ENCODE peak calls at places on chromosome 9, in four cellular contexts. One of them, this sample, is unnamed.

GRCh38 chr9:112856200-112856599 is 34.5 kb downstream of the SLC46A2 start:
- DNase-seq in BE2C: no peak
- DNase-seq in upper lobe of left lung: peak; percentile 25
- DNase-seq in breast epithelium: no peak
- DNase-seq in this sample: no peak

GRCh38 chr9:111969622-111970021 is 73.0 kb downstream of the UGCG start:
- DNase-seq in breast epithelium: no peak
- DNase-seq in upper lobe of left lung: no peak
- DNase-seq in BE2C: no peak
- DNase-seq in this sample: no peak

GRCh38 chr9:32581512-32582143 is 8.7 kb upstream of the NDUFB6 start:
- DNase-seq in upper lobe of left lung: no peak
- DNase-seq in breast epithelium: no peak
- DNase-seq in BE2C: peak; percentile 29
- DNase-seq in this sample: no peak

GRCh38 chr9:9919174-9919573 is 693.6 kb downstream of the PTPRD start:
- DNase-seq in upper lobe of left lung: no peak
- DNase-seq in BE2C: no peak
- DNase-seq in breast epithelium: no peak
- DNase-seq in this sample: no peak

GRCh38 chr9:133371261-133371711 is 4.6 kb downstream of the SURF4 start:
- DNase-seq in BE2C: no peak
- DNase-seq in upper lobe of left lung: no peak
- DNase-seq in breast epithelium: no peak
- DNase-seq in this sample: no peak

GRCh38 chr9:63816742-63817621 is 1468.0 kb downstream of the FOXD4L5 start:
- DNase-seq in upper lobe of left lung: peak; percentile 91
- DNase-seq in breast epithelium: peak; percentile 90
- DNase-seq in BE2C: peak; percentile 87
- DNase-seq in this sample: peak; percentile 81

GRCh38 chr9:72207278-72207677 is 58.0 kb downstream of the GDA start:
- DNase-seq in breast epithelium: no peak
- DNase-seq in BE2C: no peak
- DNase-seq in upper lobe of left lung: no peak
- DNase-seq in this sample: no peak

GRCh38 chr9:109319631-109320233 is 1.1 kb downstream of the EPB41L4B start:
- DNase-seq in breast epithelium: no peak
- DNase-seq in upper lobe of left lung: peak; percentile 68
- DNase-seq in BE2C: peak; percentile 12
- DNase-seq in this sample: no peak

GRCh38 chr9:96135071-96135825 is 166.7 kb downstream of the HSD17B3 start:
- DNase-seq in upper lobe of left lung: no peak
- DNase-seq in BE2C: no peak
- DNase-seq in breast epithelium: no peak
- DNase-seq in this sample: no peak

GRCh38 chr9:72509635-72510034 is 11.8 kb upstream of the TMC1 start:
- DNase-seq in upper lobe of left lung: no peak
- DNase-seq in BE2C: no peak
- DNase-seq in breast epithelium: no peak
- DNase-seq in this sample: no peak

GRCh38 chr9:130952065-130952762 is 13.2 kb upstream of the FIBCD1 start:
- DNase-seq in BE2C: no peak
- DNase-seq in upper lobe of left lung: no peak
- DNase-seq in breast epithelium: no peak
- DNase-seq in this sample: no peak

GRCh38 chr9:71663216-71663615 is 105.1 kb downstream of the CEMIP2 start:
- DNase-seq in upper lobe of left lung: no peak
- DNase-seq in breast epithelium: no peak
- DNase-seq in BE2C: no peak
- DNase-seq in this sample: no peak

GRCh38 chr9:19231126-19232035 is 888 bp downstream of the DENND4C start:
- DNase-seq in upper lobe of left lung: no peak
- DNase-seq in breast epithelium: no peak
- DNase-seq in BE2C: no peak
- DNase-seq in this sample: no peak

GRCh38 chr9:72220589-72220988 is 71.3 kb downstream of the GDA start:
- DNase-seq in upper lobe of left lung: no peak
- DNase-seq in breast epithelium: no peak
- DNase-seq in BE2C: no peak
- DNase-seq in this sample: no peak

GRCh38 chr9:109335929-109336328 is 15.1 kb upstream of the EPB41L4B start:
- DNase-seq in upper lobe of left lung: no peak
- DNase-seq in BE2C: no peak
- DNase-seq in breast epithelium: no peak
- DNase-seq in this sample: no peak

GRCh38 chr9:101639301-101639700 is 44.5 kb upstream of the PPP3R2 start:
- DNase-seq in breast epithelium: no peak
- DNase-seq in BE2C: no peak
- DNase-seq in upper lobe of left lung: no peak
- DNase-seq in this sample: no peak

GRCh38 chr9:130237763-130238524 is 27.6 kb upstream of the HMCN2 start:
- DNase-seq in BE2C: no peak
- DNase-seq in breast epithelium: no peak
- DNase-seq in upper lobe of left lung: no peak
- DNase-seq in this sample: no peak

GRCh38 chr9:138116521-138116920 is 238.9 kb downstream of the CACNA1B start:
- DNase-seq in breast epithelium: no peak
- DNase-seq in upper lobe of left lung: peak; percentile 33
- DNase-seq in BE2C: no peak
- DNase-seq in this sample: no peak

GRCh38 chr9:7980691-7981289 is 181.2 kb upstream of the DMAC1 start:
- DNase-seq in breast epithelium: no peak
- DNase-seq in upper lobe of left lung: no peak
- DNase-seq in BE2C: no peak
- DNase-seq in this sample: no peak

GRCh38 chr9:130159814-130160670 is 12.2 kb upstream of the NCS1 start:
- DNase-seq in upper lobe of left lung: no peak
- DNase-seq in breast epithelium: no peak
- DNase-seq in BE2C: no peak
- DNase-seq in this sample: no peak

GRCh38 chr9:126423022-126423708 is 96.5 kb downstream of the MVB12B start:
- DNase-seq in upper lobe of left lung: no peak
- DNase-seq in BE2C: no peak
- DNase-seq in breast epithelium: no peak
- DNase-seq in this sample: no peak

GRCh38 chr9:105415344-105415980 is 32.4 kb upstream of the FSD1L start:
- DNase-seq in upper lobe of left lung: no peak
- DNase-seq in BE2C: peak; percentile 64
- DNase-seq in breast epithelium: peak; percentile 25
- DNase-seq in this sample: no peak

GRCh38 chr9:74573792-74574191 is 76.7 kb downstream of the RORB start:
- DNase-seq in upper lobe of left lung: no peak
- DNase-seq in BE2C: no peak
- DNase-seq in breast epithelium: no peak
- DNase-seq in this sample: no peak

GRCh38 chr9:68974431-68974830 is 39.5 kb downstream of the PRKACG start:
- DNase-seq in BE2C: no peak
- DNase-seq in breast epithelium: no peak
- DNase-seq in upper lobe of left lung: no peak
- DNase-seq in this sample: no peak

GRCh38 chr9:693460-694390 is 147.8 kb upstream of the DMRT1 start:
- DNase-seq in breast epithelium: no peak
- DNase-seq in upper lobe of left lung: no peak
- DNase-seq in BE2C: no peak
- DNase-seq in this sample: peak; percentile 91

GRCh38 chr9:20378851-20379250 is 243.4 kb downstream of the MLLT3 start:
- DNase-seq in BE2C: no peak
- DNase-seq in upper lobe of left lung: no peak
- DNase-seq in breast epithelium: no peak
- DNase-seq in this sample: no peak

GRCh38 chr9:20382460-20383071 is 239.7 kb downstream of the MLLT3 start:
- DNase-seq in upper lobe of left lung: no peak
- DNase-seq in BE2C: no peak
- DNase-seq in breast epithelium: no peak
- DNase-seq in this sample: no peak

GRCh38 chr9:20376780-20377179 is 245.5 kb downstream of the MLLT3 start:
- DNase-seq in BE2C: no peak
- DNase-seq in upper lobe of left lung: no peak
- DNase-seq in breast epithelium: no peak
- DNase-seq in this sample: no peak

GRCh38 chr9:20379804-20380225 is 242.5 kb downstream of the MLLT3 start:
- DNase-seq in BE2C: no peak
- DNase-seq in upper lobe of left lung: no peak
- DNase-seq in breast epithelium: no peak
- DNase-seq in this sample: no peak

GRCh38 chr9:20380546-20380945 is 241.8 kb downstream of the MLLT3 start:
- DNase-seq in BE2C: no peak
- DNase-seq in upper lobe of left lung: no peak
- DNase-seq in breast epithelium: no peak
- DNase-seq in this sample: no peak
- H3K4me1 ChIP-seq in BE2C: peaks cover 2% of the 10 kb centered on the region
- H3K4me1 ChIP-seq in upper lobe of left lung: no peaks in the 10 kb centered on the region
- H3K4me1 ChIP-seq in breast epithelium: no peaks in the 10 kb centered on the region
- H3K4me1 ChIP-seq in this sample: no peaks in the 10 kb centered on the region

DNA sequence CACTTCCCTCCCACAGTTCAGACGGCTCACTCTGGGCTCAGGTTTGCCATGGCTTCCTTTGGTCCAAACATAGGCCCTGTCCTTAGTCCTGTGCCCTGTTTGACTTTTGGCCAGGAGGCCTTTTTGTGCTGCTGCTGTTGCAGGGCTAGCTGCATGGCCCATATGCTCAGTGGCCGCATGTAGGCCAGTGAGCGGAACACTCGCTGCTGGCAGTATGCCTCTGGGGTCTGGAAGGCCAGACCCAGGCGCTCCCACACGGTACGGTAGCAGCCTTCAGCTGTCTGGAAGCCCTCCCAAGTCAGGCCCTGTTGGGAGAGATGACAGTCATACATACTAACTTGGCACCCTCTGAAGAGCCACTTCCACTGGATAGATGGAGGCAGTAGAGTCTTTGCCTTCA is 4.7 kb downstream of the CREB3 start:
- DNase-seq in upper lobe of left lung: no peak
- DNase-seq in breast epithelium: no peak
- DNase-seq in BE2C: no peak
- DNase-seq in this sample: no peak
- H3K36me3 ChIP-seq in upper lobe of left lung: peaks cover 69% of the 10 kb centered on the region
- H3K36me3 ChIP-seq in breast epithelium: peaks cover 13% of the 10 kb centered on the region
- H3K36me3 ChIP-seq in BE2C: peaks cover 63% of the 10 kb centered on the region
- H3K36me3 ChIP-seq in this sample: peaks cover 71% of the 10 kb centered on the region

DNA sequence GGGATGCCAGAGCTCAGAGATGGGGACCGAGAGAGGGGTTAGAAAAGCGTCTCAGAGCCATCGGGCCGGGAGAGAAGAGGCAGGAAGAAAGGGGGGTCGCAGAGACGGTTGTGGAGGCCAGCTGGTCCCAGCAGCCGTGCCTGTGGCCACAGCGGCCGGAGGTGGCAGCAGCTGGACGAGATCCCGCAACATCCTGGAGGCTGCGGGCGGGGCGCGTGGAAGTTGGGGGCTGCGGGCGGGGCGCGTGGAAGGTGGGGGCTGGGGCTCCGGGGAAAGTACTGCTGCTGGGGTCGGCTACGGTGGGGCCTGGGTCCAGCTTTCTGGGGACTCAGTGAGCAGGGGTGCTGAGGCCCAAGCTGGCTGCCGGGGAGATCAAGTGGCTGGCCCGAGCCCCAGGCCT is 34.4 kb upstream of the EGFL7 start:
- DNase-seq in breast epithelium: no peak
- DNase-seq in upper lobe of left lung: peak; percentile 67
- DNase-seq in BE2C: peak; percentile 9
- DNase-seq in this sample: no peak
- H3K4me1 ChIP-seq in breast epithelium: peaks cover 7% of the 10 kb centered on the region
- H3K4me1 ChIP-seq in upper lobe of left lung: peaks cover 49% of the 10 kb centered on the region
- H3K4me1 ChIP-seq in BE2C: peaks cover 9% of the 10 kb centered on the region
- H3K4me1 ChIP-seq in this sample: peaks cover 16% of the 10 kb centered on the region

GRCh38 chr9:134892221-134892620 is 11.6 kb downstream of the FCN2 start:
- DNase-seq in upper lobe of left lung: peak; percentile 39
- DNase-seq in BE2C: no peak
- DNase-seq in breast epithelium: no peak
- DNase-seq in this sample: peak; percentile 54
- H3K36me3 ChIP-seq in upper lobe of left lung: no peaks in the 10 kb centered on the region
- H3K36me3 ChIP-seq in BE2C: no peaks in the 10 kb centered on the region
- H3K36me3 ChIP-seq in breast epithelium: no peaks in the 10 kb centered on the region
- H3K36me3 ChIP-seq in this sample: no peaks in the 10 kb centered on the region

DNA sequence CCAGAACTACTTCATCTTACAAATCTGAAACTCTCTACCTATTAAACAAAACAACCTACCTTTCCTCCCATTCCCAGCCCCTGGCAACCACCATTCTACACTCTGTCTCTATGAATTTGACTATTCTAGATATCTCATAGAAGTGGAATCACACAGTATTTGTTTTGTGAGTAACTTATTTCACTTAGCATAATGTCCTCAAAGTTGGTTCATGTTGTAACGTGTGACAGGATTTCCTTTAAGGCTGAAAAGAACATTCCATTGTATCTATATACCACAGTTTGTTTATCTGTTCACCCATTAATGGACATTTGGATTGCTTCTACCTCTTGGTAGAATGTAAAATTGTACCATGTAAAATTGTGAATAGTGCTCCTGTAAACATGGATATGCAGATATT is 70.1 kb upstream of the NXNL2 start:
- DNase-seq in upper lobe of left lung: no peak
- DNase-seq in breast epithelium: no peak
- DNase-seq in BE2C: no peak
- DNase-seq in this sample: no peak
- H3K4me1 ChIP-seq in upper lobe of left lung: peaks cover 4% of the 10 kb centered on the region
- H3K4me1 ChIP-seq in breast epithelium: no peaks in the 10 kb centered on the region
- H3K4me1 ChIP-seq in BE2C: no peaks in the 10 kb centered on the region
- H3K4me1 ChIP-seq in this sample: no peaks in the 10 kb centered on the region

GRCh38 chr9:135821733-135822382 is 85.5 kb downstream of the CAMSAP1 start:
- DNase-seq in upper lobe of left lung: no peak
- DNase-seq in breast epithelium: no peak
- DNase-seq in BE2C: no peak
- DNase-seq in this sample: no peak
- H3K36me3 ChIP-seq in upper lobe of left lung: peaks cover 64% of the 10 kb centered on the region
- H3K36me3 ChIP-seq in breast epithelium: peaks cover 11% of the 10 kb centered on the region
- H3K36me3 ChIP-seq in BE2C: peaks cover 69% of the 10 kb centered on the region
- H3K36me3 ChIP-seq in this sample: peaks cover 57% of the 10 kb centered on the region

GRCh38 chr9:87556821-87557220 is 59.2 kb downstream of the DAPK1 start:
- DNase-seq in upper lobe of left lung: no peak
- DNase-seq in breast epithelium: no peak
- DNase-seq in BE2C: no peak
- DNase-seq in this sample: no peak
- H3K4me1 ChIP-seq in upper lobe of left lung: peaks cover 19% of the 10 kb centered on the region
- H3K4me1 ChIP-seq in breast epithelium: no peaks in the 10 kb centered on the region
- H3K4me1 ChIP-seq in BE2C: peaks cover 16% of the 10 kb centered on the region
- H3K4me1 ChIP-seq in this sample: no peaks in the 10 kb centered on the region

DNA sequence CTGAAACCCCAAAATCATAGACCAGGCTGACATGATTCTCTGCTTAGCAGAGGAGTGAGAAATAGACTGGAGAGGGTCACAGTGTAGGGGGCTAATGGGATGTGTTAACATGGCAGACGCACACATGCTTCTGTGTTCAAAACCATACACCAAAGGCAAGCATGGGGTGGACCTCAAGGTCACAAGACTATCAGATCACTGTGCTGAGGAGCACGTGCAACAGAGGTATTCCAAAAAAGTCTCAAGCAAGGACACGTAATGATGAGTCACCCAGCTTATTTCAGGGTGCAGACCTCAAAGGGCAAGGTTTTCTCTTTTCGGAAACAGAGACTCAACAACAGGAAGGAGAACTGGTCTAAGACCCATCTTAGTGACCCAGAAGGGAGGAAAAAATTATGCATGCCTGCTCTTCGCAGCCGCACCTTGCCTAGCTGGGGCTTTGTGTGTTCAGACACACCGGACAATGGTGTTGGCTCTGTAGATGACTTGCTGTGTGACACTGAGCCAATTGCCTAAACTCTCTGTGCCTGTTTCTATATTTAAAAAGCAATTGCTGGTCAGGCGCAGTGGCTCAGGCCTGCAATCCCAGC is 20.3 kb downstream of the WHRN start:
- DNase-seq in BE2C: no peak
- DNase-seq in upper lobe of left lung: no peak
- DNase-seq in breast epithelium: no peak
- DNase-seq in this sample: no peak
- H3K36me3 ChIP-seq in BE2C: no peaks in the 10 kb centered on the region
- H3K36me3 ChIP-seq in upper lobe of left lung: no peaks in the 10 kb centered on the region
- H3K36me3 ChIP-seq in breast epithelium: no peaks in the 10 kb centered on the region
- H3K36me3 ChIP-seq in this sample: no peaks in the 10 kb centered on the region